ENCODE peak calls at places on chromosome 7, in eight cellular contexts. H is A549, C is ovary, W is adrenal gland, Z is lower leg skin, G is breast epithelium, P is transverse colon, Q is heart left ventricle. D is an unnamed sample.

GRCh38 chr7:121755818-121756501 is 117.0 kb upstream of the PTPRZ1 start:
- DNase-seq in H (no peak), C (no peak), W (no peak), Z (no peak), G (no peak), P (no peak), Q (no peak), D (no peak)

GRCh38 chr7:90191648-90192047 is 19.9 kb upstream of the STEAP2 start:
- DNase-seq in H (no peak), C (no peak), W (no peak), Z (no peak), G (no peak), P (no peak), Q (no peak), D (no peak)

GRCh38 chr7:129577881-129578462 is 33.5 kb upstream of the NRF1 start:
- DNase-seq in H (no peak), C (no peak), W (no peak), Z (no peak), G (no peak), P (no peak), Q (no peak), D (no peak)

GRCh38 chr7:106282374-106282773 is 2.4 kb downstream of the NAMPT start:
- DNase-seq in H (no peak), C (no peak), W (no peak), Z (no peak), G (no peak), P (no peak), Q (no peak), D (no peak)

GRCh38 chr7:16353226-16353625 is 68.1 kb downstream of the CRPPA start:
- DNase-seq in H (no peak), C (no peak), W (no peak), Z (no peak), G (no peak), P (no peak), Q (no peak), D (no peak)

GRCh38 chr7:1053002-1053411 is 8.7 kb downstream of the GPR146 start:
- DNase-seq in H (no peak), C (no peak), W (no peak), Z (no peak), G (no peak), P (no peak), Q (no peak), D (no peak)

GRCh38 chr7:2944729-2945128 is 98.9 kb downstream of the CARD11 start:
- DNase-seq in H (no peak), C (no peak), W (peak; percentile 5), Z (no peak), G (no peak), P (no peak), Q (no peak), D (no peak)

GRCh38 chr7:54932818-54933543 is 85.8 kb upstream of the EGFR start:
- DNase-seq in H (peak; percentile 69), C (peak; percentile 73), W (peak; percentile 89), Z (no peak), G (peak; percentile 60), P (peak; percentile 63), Q (peak; percentile 48), D (no peak)

GRCh38 chr7:7183061-7183832 is 903 bp downstream of the C1GALT1 start:
- DNase-seq in H (peak; percentile 34), C (no peak), W (no peak), Z (peak; percentile 29), G (peak; percentile 56), P (peak; percentile 78), Q (peak; percentile 58), D (peak; percentile 82)
- TF ChIP-seq POLR2A in H (no peak), C (no peak), W (no peak), Z (no peak), G (no peak), P (no peak), Q (no peak), D (no peak)

DNA sequence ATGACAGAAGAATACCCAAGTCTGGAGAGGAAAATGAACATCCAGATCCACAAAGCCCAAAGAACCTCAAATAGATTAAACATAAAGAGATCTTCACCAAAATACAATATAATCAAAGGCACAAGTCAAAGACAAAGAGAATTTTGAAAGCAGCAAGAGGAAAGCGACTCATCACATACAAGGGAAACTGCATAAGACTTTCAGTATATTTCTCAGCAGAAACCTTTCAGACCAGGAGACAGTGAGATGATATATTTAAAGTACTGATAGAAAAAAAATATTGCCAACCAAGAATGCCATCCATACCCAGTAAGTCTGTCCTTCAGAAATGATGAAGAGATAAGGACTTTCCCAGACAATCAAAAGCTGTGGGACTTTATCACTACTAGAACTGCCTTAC is 81.5 kb upstream of the GALNT17 start:
- DNase-seq in H (no peak), C (no peak), W (no peak), Z (no peak), G (no peak), P (no peak), Q (no peak), D (no peak)
- TF ChIP-seq POLR2A in H (no peak), C (no peak), W (no peak), Z (no peak), G (no peak), P (no peak), Q (no peak), D (no peak)

DNA sequence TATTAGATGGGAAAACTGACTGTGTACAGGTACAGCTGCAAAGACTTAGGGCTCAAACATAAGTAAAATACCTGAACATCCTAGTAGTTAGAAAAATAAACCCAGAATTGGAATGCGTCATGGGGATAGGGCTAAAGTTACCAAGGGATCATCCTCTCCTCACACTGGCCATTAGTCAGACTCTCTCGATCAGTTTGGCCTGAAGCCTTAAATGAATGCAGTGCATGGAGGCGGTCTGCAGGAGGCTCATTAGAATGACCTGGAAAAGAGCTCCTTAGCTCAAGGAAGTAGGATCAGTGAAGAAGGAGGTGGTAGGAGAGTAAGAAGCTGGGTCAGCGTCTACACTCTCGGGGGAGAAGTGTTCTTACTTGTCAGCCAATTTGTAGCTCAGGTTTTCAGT is 35.3 kb downstream of the DENND2A start:
- DNase-seq in H (no peak), C (no peak), W (no peak), Z (no peak), G (no peak), P (no peak), Q (no peak), D (no peak)
- TF ChIP-seq POLR2A in H (no peak), C (no peak), W (no peak), Z (no peak), G (no peak), P (no peak), Q (no peak), D (no peak)

GRCh38 chr7:100675581-100676350 is 2.2 kb downstream of the GNB2 start:
- DNase-seq in H (no peak), C (peak; percentile 86), W (peak; percentile 88), Z (peak; percentile 83), G (peak; percentile 74), P (peak; percentile 86), Q (peak; percentile 89), D (peak; percentile 88)
- TF ChIP-seq POLR2A in H (no peak), C (no peak), W (no peak), Z (no peak), G (no peak), P (peak; percentile 22), Q (peak; percentile 25), D (peak; percentile 24)

GRCh38 chr7:65976659-65977196 is 5.3 kb downstream of the GUSB start:
- DNase-seq in H (no peak), C (no peak), W (no peak), Z (no peak), G (no peak), P (no peak), Q (no peak), D (no peak)
- TF ChIP-seq POLR2A in H (no peak), C (no peak), W (no peak), Z (no peak), G (no peak), P (no peak), Q (no peak), D (no peak)

GRCh38 chr7:19117081-19117869 is at the start of gene TWIST1:
- DNase-seq in H (peak; percentile 22), C (peak; percentile 68), W (peak; percentile 80), Z (peak; percentile 82), G (no peak), P (no peak), Q (peak; percentile 56), D (no peak)
- TF ChIP-seq POLR2A in H (no peak), C (no peak), W (peak; percentile 44), Z (no peak), G (no peak), P (no peak), Q (no peak), D (no peak)

GRCh38 chr7:81321922-81322321 is 403.1 kb upstream of the SEMA3C start:
- DNase-seq in H (no peak), C (no peak), W (no peak), Z (no peak), G (no peak), P (no peak), Q (no peak), D (no peak)
- TF ChIP-seq POLR2A in H (no peak), C (no peak), W (no peak), Z (no peak), G (no peak), P (no peak), Q (no peak), D (no peak)

DNA sequence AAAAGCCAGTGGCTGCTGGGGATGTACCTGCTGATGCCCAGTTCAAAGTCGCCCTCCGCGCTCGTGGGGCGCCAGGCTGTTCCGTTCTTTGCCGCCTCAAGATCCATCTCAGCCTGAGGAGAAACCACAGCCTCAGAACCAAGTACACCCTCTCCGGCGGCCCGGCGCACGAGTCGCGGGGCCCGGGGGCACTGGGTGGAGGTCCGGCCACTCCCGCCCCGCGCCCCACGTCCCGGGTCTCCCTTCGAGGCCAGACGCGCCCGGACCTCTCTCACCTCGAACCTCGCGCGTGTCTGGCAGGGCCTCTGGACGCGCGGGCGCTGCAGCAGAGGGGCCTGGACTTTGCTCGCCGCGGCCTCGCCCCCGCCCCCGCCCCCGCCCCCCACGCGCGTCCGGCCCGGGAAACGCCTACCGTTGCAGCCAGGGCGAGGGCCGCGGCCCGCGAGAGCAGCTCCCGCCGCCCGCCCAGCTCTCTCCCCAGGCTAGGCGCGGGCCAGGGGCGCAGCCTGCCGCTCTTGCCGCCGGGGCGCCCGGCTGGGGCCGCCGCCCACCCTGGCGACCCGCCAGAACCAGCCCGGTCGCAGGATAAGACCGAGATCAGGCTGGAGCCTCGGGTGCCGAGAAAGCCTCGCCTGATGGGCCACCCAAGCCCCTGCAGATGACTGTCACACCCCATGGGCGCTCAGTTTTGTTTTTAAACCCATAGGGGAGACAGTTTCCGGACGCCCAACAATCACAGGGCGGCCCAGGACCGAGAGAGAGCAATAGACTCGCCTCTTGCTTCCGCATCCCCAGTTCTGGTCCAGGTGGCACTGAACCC is at the start of gene ABCB4:
- DNase-seq in H (no peak), C (peak; percentile 20), W (peak; percentile 23), Z (no peak), G (no peak), P (peak; percentile 10), Q (peak; percentile 23), D (peak; percentile 83)
- TF ChIP-seq POLR2A in H (no peak), C (no peak), W (peak; percentile 23), Z (no peak), G (no peak), P (no peak), Q (no peak), D (no peak)

D was measured in erythroblast.